ENCODE peak calls at places on chromosomes 16 and 17, in eight cellular contexts. Q is body of pancreas, N is heart left ventricle, Y is IMR-90, J is HCT116, W is breast epithelium, I is stomach, B is endothelial cell of umbilical vein. X is an unnamed sample.

GRCh38 chr16:4915226-4915761 is 21.7 kb downstream of the PPL start:
- DNase-seq in Q (no peak), N (no peak), Y (peak), J (peak), W (no peak), I (no peak), B (no peak), X (peak)

GRCh38 chr16:85569615-85570212 is 43.4 kb upstream of the GSE1 start:
- DNase-seq in Q (peak), N (no peak), Y (peak), J (no peak), W (peak), I (peak), B (no peak), X (no peak)

GRCh38 chr17:58328195-58329034 is at the start of gene TSPOAP1:
- DNase-seq in Q (no peak), N (no peak), Y (no peak), J (no peak), W (no peak), I (no peak), B (no peak), X (no peak)

GRCh38 chr16:89052191-89052787 is 41.4 kb upstream of the ACSF3 start:
- DNase-seq in Q (no peak), N (no peak), Y (no peak), J (no peak), W (peak), I (peak), B (no peak), X (peak)

GRCh38 chr17:50360716-50361115 is 12.3 kb downstream of the MRPL27 start:
- DNase-seq in Q (no peak), N (no peak), Y (no peak), J (no peak), W (no peak), I (no peak), B (no peak), X (no peak)

GRCh38 chr16:89319883-89320716 is 102.6 kb downstream of the ZNF778 start:
- DNase-seq in Q (peak), N (peak), Y (peak), J (no peak), W (peak), I (peak), B (peak), X (peak)

GRCh38 chr16:1612320-1613111 is at the start of gene CRAMP1:
- DNase-seq in Q (no peak), N (no peak), Y (no peak), J (no peak), W (no peak), I (no peak), B (peak), X (peak)

GRCh38 chr16:57694556-57695377 is at the start of gene DRC7:
- DNase-seq in Q (peak), N (peak), Y (peak), J (peak), W (no peak), I (peak), B (peak), X (peak)

GRCh38 chr17:45144199-45145034 is 3.9 kb upstream of the HEXIM1 start:
- DNase-seq in Q (peak), N (peak), Y (no peak), J (no peak), W (no peak), I (peak), B (no peak), X (no peak)
- TF ChIP-seq POLR2A in Q (no peak), N (no peak), Y (no peak), J (no peak), W (no peak), I (no peak), B (peak), X (no peak)

GRCh38 chr17:67993153-67993997 is 2.9 kb downstream of the C17orf58 start:
- DNase-seq in Q (peak), N (peak), Y (peak), J (peak), W (peak), I (peak), B (peak), X (peak)

GRCh38 chr17:67998466-67998865 is 2.2 kb upstream of the C17orf58 start:
- DNase-seq in Q (no peak), N (no peak), Y (no peak), J (no peak), W (no peak), I (no peak), B (no peak), X (no peak)

GRCh38 chr17:67994827-67995567 is 1.3 kb downstream of the C17orf58 start:
- DNase-seq in Q (peak), N (no peak), Y (peak), J (no peak), W (no peak), I (peak), B (peak), X (peak)

GRCh38 chr17:67993998-67994361 is 2.3 kb downstream of the C17orf58 start:
- DNase-seq in Q (no peak), N (no peak), Y (peak), J (no peak), W (no peak), I (no peak), B (peak), X (no peak)

GRCh38 chr17:67995568-67996191 is 589 bp downstream of the C17orf58 start:
- DNase-seq in Q (peak), N (peak), Y (no peak), J (no peak), W (no peak), I (peak), B (no peak), X (no peak)
- TF ChIP-seq POLR2A in Q (no peak), N (no peak), Y (no peak), J (no peak), W (no peak), I (no peak), B (no peak), X (no peak)

GRCh38 chr16:80656731-80657150 is 115.9 kb downstream of the DYNLRB2 start:
- DNase-seq in Q (no peak), N (no peak), Y (no peak), J (no peak), W (no peak), I (no peak), B (no peak), X (no peak)
- TF ChIP-seq POLR2A in Q (no peak), N (no peak), Y (no peak), J (no peak), W (no peak), I (no peak), B (no peak), X (no peak)

DNA sequence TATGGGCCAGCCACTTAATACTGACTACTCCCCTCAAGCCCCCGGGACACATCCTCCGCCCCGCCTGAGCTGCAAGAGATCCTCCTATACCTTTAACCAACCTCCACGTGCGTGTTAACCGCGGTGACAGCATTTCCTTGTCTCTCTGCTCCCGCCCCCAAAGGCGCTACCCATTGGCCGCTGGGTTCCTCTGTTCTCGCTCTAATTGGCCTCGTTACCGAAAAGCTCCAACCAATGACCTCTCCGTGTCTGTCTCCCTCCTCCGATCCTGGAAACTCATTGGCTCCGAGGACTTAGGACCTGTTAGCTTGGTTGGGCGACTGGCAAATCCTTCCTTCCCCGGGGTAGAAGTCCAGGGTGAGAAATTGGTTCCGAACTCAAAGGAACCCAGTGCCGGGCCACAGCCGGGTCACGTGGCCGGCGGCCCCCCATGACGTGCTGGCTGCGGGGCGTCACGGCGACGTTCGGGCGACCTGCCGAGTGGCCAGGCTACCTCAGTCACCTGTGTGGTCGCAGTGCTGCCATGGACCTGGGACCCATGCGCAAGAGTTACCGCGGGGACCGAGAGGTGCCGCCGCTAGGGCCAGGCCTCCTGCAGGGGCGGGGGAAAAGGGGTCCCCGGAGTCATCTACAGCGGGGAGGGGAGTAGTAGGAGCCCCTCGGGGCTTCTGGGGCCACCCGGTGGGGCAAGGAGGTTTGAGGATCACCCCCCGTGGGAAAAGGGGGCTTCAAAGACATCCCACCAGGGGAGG is at the start of gene PNPO:
- DNase-seq in Q (peak), N (peak), Y (peak), J (peak), W (peak), I (peak), B (peak), X (peak)
- TF ChIP-seq POLR2A in Q (peak), N (no peak), Y (no peak), J (no peak), W (no peak), I (no peak), B (no peak), X (peak)

DNA sequence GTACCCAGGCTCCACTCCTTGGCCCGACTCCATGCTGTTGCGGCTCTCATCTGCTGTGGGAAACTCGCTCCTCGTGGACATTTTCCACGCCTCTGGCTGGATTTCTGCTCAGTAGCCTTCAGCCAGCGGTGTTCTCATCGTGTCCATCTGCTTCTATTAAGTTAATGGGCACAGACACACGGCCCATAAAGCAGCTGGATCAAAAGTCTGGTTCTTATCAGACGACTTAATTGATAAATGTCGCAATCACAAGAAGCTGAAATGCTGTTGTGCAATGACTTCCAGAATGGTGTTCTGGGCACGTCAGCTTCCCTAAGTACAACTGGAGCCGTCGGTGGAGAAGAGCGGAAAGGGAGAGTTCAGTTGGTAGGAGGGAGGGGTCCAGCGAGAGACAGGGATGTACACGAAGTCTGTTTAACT is 211.7 kb upstream of the CHMP6 start:
- DNase-seq in Q (peak), N (no peak), Y (peak), J (no peak), W (no peak), I (no peak), B (no peak), X (no peak)
- TF ChIP-seq POLR2A in Q (no peak), N (no peak), Y (no peak), J (no peak), W (no peak), I (no peak), B (no peak), X (no peak)

GRCh38 chr17:77423589-77424451 is 283.1 kb downstream of the SEC14L1 start:
- DNase-seq in Q (peak), N (peak), Y (peak), J (no peak), W (peak), I (peak), B (peak), X (no peak)
- TF ChIP-seq POLR2A in Q (no peak), N (no peak), Y (peak), J (no peak), W (no peak), I (no peak), B (no peak), X (no peak)

DNA sequence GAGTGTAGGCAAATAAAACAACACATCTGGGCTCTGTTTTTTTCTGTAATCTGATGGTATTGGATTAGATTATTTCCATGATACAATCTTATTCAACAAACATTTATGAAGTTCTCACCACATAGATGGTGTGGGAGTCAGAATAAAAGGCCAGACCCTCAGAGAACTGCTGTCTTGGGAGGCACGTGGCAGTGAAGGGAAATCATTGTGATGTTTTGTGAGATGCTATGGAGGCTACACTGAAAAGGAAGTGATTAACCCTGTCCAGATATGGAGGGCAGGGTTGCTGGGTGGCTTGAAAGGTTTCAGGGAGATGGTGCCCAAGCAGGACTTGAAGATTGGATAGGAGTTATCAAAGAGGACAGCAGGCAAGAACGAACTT is 35.6 kb downstream of the DHRS7B start:
- DNase-seq in Q (no peak), N (no peak), Y (no peak), J (no peak), W (no peak), I (no peak), B (no peak), X (no peak)
- TF ChIP-seq POLR2A in Q (no peak), N (no peak), Y (no peak), J (no peak), W (no peak), I (no peak), B (no peak), X (no peak)

X was measured in H54.